ENCODE peak calls at places on chromosomes 6 and 20, in eight cellular contexts. One of them, this sample, is unnamed.

GRCh38 chr20:58044286-58044685 is 184.2 kb downstream of the ANKRD60 start:
- DNase-seq in mesenchymal stem cell: no peak
- DNase-seq in Caki2: no peak
- DNase-seq in fibroblast of pulmonary artery: no peak
- DNase-seq in PC-9: no peak
- DNase-seq in cardiac septum: no peak
- DNase-seq in prostate gland: no peak
- DNase-seq in IMR-90: no peak
- DNase-seq in this sample: no peak

GRCh38 chr6:3813150-3813780 is 35.9 kb upstream of the FAM50B start:
- DNase-seq in PC-9: peak
- DNase-seq in Caki2: peak
- DNase-seq in mesenchymal stem cell: peak
- DNase-seq in IMR-90: peak
- DNase-seq in prostate gland: no peak
- DNase-seq in cardiac septum: peak
- DNase-seq in fibroblast of pulmonary artery: peak
- DNase-seq in this sample: peak

GRCh38 chr6:107066697-107067659 is 39.0 kb downstream of the MTRES1 start:
- DNase-seq in fibroblast of pulmonary artery: no peak
- DNase-seq in prostate gland: no peak
- DNase-seq in cardiac septum: no peak
- DNase-seq in IMR-90: peak
- DNase-seq in Caki2: no peak
- DNase-seq in PC-9: no peak
- DNase-seq in mesenchymal stem cell: no peak
- DNase-seq in this sample: no peak

GRCh38 chr6:158387036-158387435 is 74.8 kb downstream of the TULP4 start:
- DNase-seq in fibroblast of pulmonary artery: no peak
- DNase-seq in PC-9: no peak
- DNase-seq in mesenchymal stem cell: no peak
- DNase-seq in prostate gland: no peak
- DNase-seq in IMR-90: no peak
- DNase-seq in cardiac septum: no peak
- DNase-seq in Caki2: no peak
- DNase-seq in this sample: no peak

GRCh38 chr20:17026346-17026745 is 200.5 kb upstream of the PCSK2 start:
- DNase-seq in mesenchymal stem cell: no peak
- DNase-seq in prostate gland: no peak
- DNase-seq in fibroblast of pulmonary artery: no peak
- DNase-seq in Caki2: no peak
- DNase-seq in PC-9: no peak
- DNase-seq in IMR-90: peak
- DNase-seq in cardiac septum: no peak
- DNase-seq in this sample: no peak

GRCh38 chr6:49504666-49505065 is 4.9 kb downstream of the GLYATL3 start:
- DNase-seq in fibroblast of pulmonary artery: no peak
- DNase-seq in IMR-90: no peak
- DNase-seq in prostate gland: no peak
- DNase-seq in Caki2: no peak
- DNase-seq in mesenchymal stem cell: no peak
- DNase-seq in cardiac septum: no peak
- DNase-seq in PC-9: no peak
- DNase-seq in this sample: no peak

GRCh38 chr6:160596433-160596832 is 67.6 kb downstream of the LPA start:
- DNase-seq in Caki2: no peak
- DNase-seq in prostate gland: no peak
- DNase-seq in IMR-90: no peak
- DNase-seq in mesenchymal stem cell: no peak
- DNase-seq in fibroblast of pulmonary artery: no peak
- DNase-seq in cardiac septum: no peak
- DNase-seq in PC-9: no peak
- DNase-seq in this sample: no peak

GRCh38 chr6:24919404-24919892 is 16.3 kb downstream of the RIPOR2 start:
- DNase-seq in PC-9: no peak
- DNase-seq in fibroblast of pulmonary artery: no peak
- DNase-seq in mesenchymal stem cell: no peak
- DNase-seq in IMR-90: no peak
- DNase-seq in prostate gland: no peak
- DNase-seq in cardiac septum: no peak
- DNase-seq in Caki2: no peak
- DNase-seq in this sample: no peak

GRCh38 chr6:2196079-2196679 is 49.2 kb downstream of the GMDS start:
- DNase-seq in IMR-90: peak
- DNase-seq in cardiac septum: no peak
- DNase-seq in fibroblast of pulmonary artery: peak
- DNase-seq in mesenchymal stem cell: peak
- DNase-seq in Caki2: peak
- DNase-seq in PC-9: peak
- DNase-seq in prostate gland: peak
- DNase-seq in this sample: peak

GRCh38 chr6:10540073-10540746 is 19.1 kb downstream of the GCNT2 start:
- DNase-seq in prostate gland: no peak
- DNase-seq in IMR-90: no peak
- DNase-seq in Caki2: no peak
- DNase-seq in cardiac septum: no peak
- DNase-seq in fibroblast of pulmonary artery: no peak
- DNase-seq in mesenchymal stem cell: no peak
- DNase-seq in PC-9: no peak
- DNase-seq in this sample: no peak

GRCh38 chr6:87100216-87100615 is 5.3 kb upstream of the CGA start:
- DNase-seq in prostate gland: no peak
- DNase-seq in PC-9: no peak
- DNase-seq in IMR-90: peak
- DNase-seq in mesenchymal stem cell: no peak
- DNase-seq in Caki2: no peak
- DNase-seq in fibroblast of pulmonary artery: no peak
- DNase-seq in cardiac septum: no peak
- DNase-seq in this sample: no peak

GRCh38 chr6:34985236-34985635 is 96.2 kb downstream of the ANKS1A start:
- DNase-seq in mesenchymal stem cell: no peak
- DNase-seq in fibroblast of pulmonary artery: no peak
- DNase-seq in cardiac septum: no peak
- DNase-seq in IMR-90: no peak
- DNase-seq in PC-9: no peak
- DNase-seq in Caki2: no peak
- DNase-seq in prostate gland: no peak
- DNase-seq in this sample: no peak

GRCh38 chr20:2559641-2560040 is 23.3 kb downstream of the TMC2 start:
- DNase-seq in fibroblast of pulmonary artery: peak
- DNase-seq in cardiac septum: no peak
- DNase-seq in PC-9: no peak
- DNase-seq in mesenchymal stem cell: no peak
- DNase-seq in prostate gland: no peak
- DNase-seq in Caki2: no peak
- DNase-seq in IMR-90: no peak
- DNase-seq in this sample: no peak

GRCh38 chr6:166559662-166560061 is 26.8 kb downstream of the RAMACL start:
- DNase-seq in Caki2: no peak
- DNase-seq in prostate gland: no peak
- DNase-seq in PC-9: no peak
- DNase-seq in IMR-90: no peak
- DNase-seq in cardiac septum: no peak
- DNase-seq in fibroblast of pulmonary artery: no peak
- DNase-seq in mesenchymal stem cell: no peak
- DNase-seq in this sample: no peak

GRCh38 chr6:15280023-15280422 is 34.2 kb downstream of the JARID2 start:
- DNase-seq in mesenchymal stem cell: no peak
- DNase-seq in PC-9: no peak
- DNase-seq in prostate gland: peak
- DNase-seq in fibroblast of pulmonary artery: peak
- DNase-seq in IMR-90: peak
- DNase-seq in Caki2: peak
- DNase-seq in cardiac septum: no peak
- DNase-seq in this sample: no peak

GRCh38 chr6:88374556-88374955 is 208.4 kb upstream of the CNR1 start:
- DNase-seq in PC-9: no peak
- DNase-seq in mesenchymal stem cell: no peak
- DNase-seq in fibroblast of pulmonary artery: no peak
- DNase-seq in prostate gland: no peak
- DNase-seq in Caki2: no peak
- DNase-seq in IMR-90: no peak
- DNase-seq in cardiac septum: no peak
- DNase-seq in this sample: no peak

GRCh38 chr6:123091091-123091895 is 95.3 kb downstream of the CLVS2 start:
- DNase-seq in mesenchymal stem cell: peak
- DNase-seq in fibroblast of pulmonary artery: peak
- DNase-seq in cardiac septum: no peak
- DNase-seq in Caki2: peak
- DNase-seq in prostate gland: peak
- DNase-seq in PC-9: peak
- DNase-seq in IMR-90: no peak
- DNase-seq in this sample: no peak

GRCh38 chr6:142071981-142072380 is 60.7 kb upstream of the GJE1 start:
- DNase-seq in prostate gland: no peak
- DNase-seq in IMR-90: no peak
- DNase-seq in PC-9: no peak
- DNase-seq in mesenchymal stem cell: no peak
- DNase-seq in fibroblast of pulmonary artery: no peak
- DNase-seq in cardiac septum: no peak
- DNase-seq in Caki2: no peak
- DNase-seq in this sample: no peak

GRCh38 chr20:46117704-46118467 is at the start of gene CD40:
- DNase-seq in IMR-90: peak
- DNase-seq in cardiac septum: peak
- DNase-seq in PC-9: peak
- DNase-seq in Caki2: peak
- DNase-seq in fibroblast of pulmonary artery: peak
- DNase-seq in prostate gland: peak
- DNase-seq in mesenchymal stem cell: peak
- DNase-seq in this sample: peak

GRCh38 chr6:42963855-42964605 is 3.5 kb downstream of the GNMT start:
- DNase-seq in mesenchymal stem cell: peak
- DNase-seq in fibroblast of pulmonary artery: peak
- DNase-seq in prostate gland: no peak
- DNase-seq in PC-9: peak
- DNase-seq in cardiac septum: no peak
- DNase-seq in Caki2: peak
- DNase-seq in IMR-90: peak
- DNase-seq in this sample: no peak

GRCh38 chr6:63352587-63353281 is 33.0 kb upstream of the LGSN start:
- DNase-seq in IMR-90: peak
- DNase-seq in cardiac septum: no peak
- DNase-seq in prostate gland: no peak
- DNase-seq in Caki2: peak
- DNase-seq in mesenchymal stem cell: peak
- DNase-seq in PC-9: peak
- DNase-seq in fibroblast of pulmonary artery: peak
- DNase-seq in this sample: no peak

GRCh38 chr20:47028487-47028886 is 133.8 kb downstream of the EYA2 start:
- DNase-seq in PC-9: no peak
- DNase-seq in prostate gland: no peak
- DNase-seq in cardiac septum: peak
- DNase-seq in mesenchymal stem cell: no peak
- DNase-seq in Caki2: no peak
- DNase-seq in fibroblast of pulmonary artery: no peak
- DNase-seq in IMR-90: no peak
- DNase-seq in this sample: no peak

GRCh38 chr6:166728884-166729530 is 102.0 kb upstream of the RPS6KA2 start:
- DNase-seq in cardiac septum: no peak
- DNase-seq in mesenchymal stem cell: no peak
- DNase-seq in fibroblast of pulmonary artery: no peak
- DNase-seq in Caki2: no peak
- DNase-seq in prostate gland: no peak
- DNase-seq in PC-9: no peak
- DNase-seq in IMR-90: no peak
- DNase-seq in this sample: no peak

GRCh38 chr20:56595746-56596478 is 33.2 kb upstream of the TFAP2C start:
- DNase-seq in prostate gland: no peak
- DNase-seq in Caki2: no peak
- DNase-seq in IMR-90: no peak
- DNase-seq in PC-9: no peak
- DNase-seq in fibroblast of pulmonary artery: no peak
- DNase-seq in mesenchymal stem cell: no peak
- DNase-seq in cardiac septum: no peak
- DNase-seq in this sample: no peak

GRCh38 chr6:34246563-34247391 is 2.0 kb downstream of the SMIM29 start:
- DNase-seq in PC-9: peak
- DNase-seq in IMR-90: peak
- DNase-seq in fibroblast of pulmonary artery: no peak
- DNase-seq in Caki2: peak
- DNase-seq in cardiac septum: no peak
- DNase-seq in mesenchymal stem cell: peak
- DNase-seq in prostate gland: no peak
- DNase-seq in this sample: no peak

GRCh38 chr6:40349092-40349491 is 238.1 kb downstream of the LRFN2 start:
- DNase-seq in Caki2: no peak
- DNase-seq in IMR-90: no peak
- DNase-seq in mesenchymal stem cell: peak
- DNase-seq in prostate gland: peak
- DNase-seq in PC-9: no peak
- DNase-seq in cardiac septum: no peak
- DNase-seq in fibroblast of pulmonary artery: peak
- DNase-seq in this sample: no peak

GRCh38 chr20:40251284-40251932 is 437.6 kb downstream of the MAFB start:
- DNase-seq in Caki2: peak
- DNase-seq in mesenchymal stem cell: no peak
- DNase-seq in prostate gland: no peak
- DNase-seq in IMR-90: peak
- DNase-seq in cardiac septum: no peak
- DNase-seq in fibroblast of pulmonary artery: peak
- DNase-seq in PC-9: no peak
- DNase-seq in this sample: no peak

GRCh38 chr6:69026243-69026642 is 391.2 kb downstream of the ADGRB3 start:
- DNase-seq in Caki2: peak
- DNase-seq in fibroblast of pulmonary artery: peak
- DNase-seq in prostate gland: no peak
- DNase-seq in mesenchymal stem cell: peak
- DNase-seq in PC-9: no peak
- DNase-seq in cardiac septum: no peak
- DNase-seq in IMR-90: peak
- DNase-seq in this sample: no peak

GRCh38 chr6:7650876-7651275 is 60.9 kb downstream of the SNRNP48 start:
- DNase-seq in prostate gland: no peak
- DNase-seq in PC-9: no peak
- DNase-seq in Caki2: no peak
- DNase-seq in IMR-90: no peak
- DNase-seq in cardiac septum: no peak
- DNase-seq in fibroblast of pulmonary artery: no peak
- DNase-seq in mesenchymal stem cell: no peak
- DNase-seq in this sample: no peak

GRCh38 chr6:91580635-91581034 is 993.8 kb upstream of the MAP3K7 start:
- DNase-seq in Caki2: no peak
- DNase-seq in fibroblast of pulmonary artery: no peak
- DNase-seq in prostate gland: no peak
- DNase-seq in mesenchymal stem cell: no peak
- DNase-seq in PC-9: no peak
- DNase-seq in cardiac septum: no peak
- DNase-seq in IMR-90: peak
- DNase-seq in this sample: no peak

GRCh38 chr6:169452869-169453186 is 199.2 kb upstream of the THBS2 start:
- DNase-seq in fibroblast of pulmonary artery: no peak
- DNase-seq in IMR-90: peak
- DNase-seq in mesenchymal stem cell: no peak
- DNase-seq in Caki2: no peak
- DNase-seq in prostate gland: no peak
- DNase-seq in PC-9: no peak
- DNase-seq in cardiac septum: no peak
- DNase-seq in this sample: no peak

GRCh38 chr20:50282592-50283241 is 92.1 kb downstream of the CEBPB start:
- DNase-seq in IMR-90: no peak
- DNase-seq in fibroblast of pulmonary artery: no peak
- DNase-seq in cardiac septum: no peak
- DNase-seq in mesenchymal stem cell: no peak
- DNase-seq in Caki2: no peak
- DNase-seq in prostate gland: no peak
- DNase-seq in PC-9: no peak
- DNase-seq in this sample: no peak

This sample was measured in tibial artery.